ENCODE peak calls at places on chromosomes 7 and 10, in ten cellular contexts. R, H, F, C, J, U, B, X, P and N are unnamed samples.

GRCh38 chr10:106450966-106451365 is 713.5 kb downstream of the SORCS1 start:
- DNase-seq in R (no peak), H (no peak), F (peak; percentile 26), C (no peak), J (no peak), U (no peak), B (no peak), X (peak; percentile 40), P (no peak), N (no peak)

GRCh38 chr7:5695037-5695708 is 86.3 kb downstream of the RNF216 start:
- DNase-seq in R (peak; percentile 78), H (peak; percentile 49), F (peak; percentile 97), C (no peak), J (peak; percentile 81), U (no peak), B (peak; percentile 94), X (peak; percentile 26), P (no peak), N (no peak)

GRCh38 chr7:80783688-80784327 is 135.0 kb downstream of the SEMA3C start:
- DNase-seq in R (peak; percentile 27), H (no peak), F (peak; percentile 60), C (no peak), J (no peak), U (no peak), B (no peak), X (no peak), P (no peak), N (no peak)

GRCh38 chr10:61398730-61399129 is 54.5 kb downstream of the TMEM26 start:
- DNase-seq in R (no peak), H (peak; percentile 18), F (peak; percentile 49), C (no peak), J (no peak), U (no peak), B (no peak), X (no peak), P (no peak), N (no peak)

GRCh38 chr7:142960955-142961512 is 1.1 kb downstream of the KEL start:
- DNase-seq in R (no peak), H (no peak), F (no peak), C (no peak), J (no peak), U (no peak), B (no peak), X (no peak), P (no peak), N (no peak)

GRCh38 chr10:114885430-114885829 is 52.6 kb upstream of the TRUB1 start:
- DNase-seq in R (no peak), H (no peak), F (no peak), C (no peak), J (no peak), U (no peak), B (no peak), X (no peak), P (no peak), N (no peak)

GRCh38 chr7:157542669-157543021 is 205.8 kb downstream of the DNAJB6 start:
- DNase-seq in R (no peak), H (no peak), F (no peak), C (no peak), J (no peak), U (no peak), B (no peak), X (no peak), P (peak; percentile 8), N (no peak)

GRCh38 chr10:96267234-96267705 is 4.1 kb downstream of the BLNK start:
- DNase-seq in R (no peak), H (peak; percentile 44), F (no peak), C (no peak), J (no peak), U (no peak), B (no peak), X (peak; percentile 87), P (no peak), N (no peak)

GRCh38 chr7:42678315-42678714 is 233.6 kb downstream of the C7orf25 start:
- DNase-seq in R (peak; percentile 73), H (no peak), F (peak; percentile 60), C (no peak), J (no peak), U (no peak), B (no peak), X (peak; percentile 33), P (no peak), N (no peak)

GRCh38 chr7:64308019-64308275 is 5.8 kb upstream of the ZNF736 start:
- DNase-seq in R (no peak), H (no peak), F (no peak), C (no peak), J (no peak), U (no peak), B (peak; percentile 4), X (no peak), P (no peak), N (no peak)

GRCh38 chr7:64312826-64313225 is 935 bp upstream of the ZNF736 start:
- DNase-seq in R (no peak), H (no peak), F (no peak), C (no peak), J (no peak), U (no peak), B (no peak), X (peak; percentile 59), P (no peak), N (no peak)

GRCh38 chr7:64310426-64310825 is 3.3 kb upstream of the ZNF736 start:
- DNase-seq in R (no peak), H (no peak), F (no peak), C (no peak), J (no peak), U (no peak), B (no peak), X (peak; percentile 30), P (no peak), N (no peak)

DNA sequence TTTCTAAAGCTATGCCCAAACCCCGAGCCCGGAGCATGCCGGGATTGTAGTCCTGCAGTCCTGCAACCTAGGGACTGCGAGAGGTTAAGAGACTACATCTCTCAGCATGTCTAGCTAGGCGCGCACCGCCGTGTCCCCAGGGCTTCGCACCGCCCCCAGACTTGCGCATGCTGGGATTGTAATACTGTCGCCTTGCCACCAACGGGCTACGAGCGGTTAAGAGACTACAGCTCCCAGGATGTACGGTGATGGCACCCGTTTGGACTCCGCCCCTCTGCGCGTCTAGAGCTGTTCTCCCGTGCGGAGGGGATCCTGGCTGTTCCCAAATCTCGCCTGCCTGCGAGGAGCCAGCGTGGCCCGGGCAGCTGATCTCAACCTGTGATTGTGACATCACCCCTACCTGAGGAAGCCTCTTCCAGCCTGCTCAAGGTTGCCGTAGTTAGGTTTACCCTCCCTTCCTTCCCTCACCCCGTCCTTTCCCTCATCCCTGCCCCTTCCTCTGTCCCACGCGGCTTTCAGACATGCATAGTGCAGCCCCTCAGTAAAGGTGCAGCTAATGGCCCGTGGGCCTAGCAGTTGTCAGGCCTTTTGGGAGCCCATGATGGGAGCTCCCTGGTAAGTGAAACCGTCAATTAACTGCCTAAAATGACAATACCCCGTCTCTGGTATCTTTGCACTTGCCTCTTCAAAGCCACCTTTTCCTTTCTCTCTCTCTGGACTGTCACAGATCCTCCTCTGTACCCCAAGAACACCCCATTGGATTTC is 6.3 kb upstream of the ZNF736 start:
- DNase-seq in R (peak; percentile 89), H (no peak), F (peak; percentile 75), C (no peak), J (peak; percentile 97), U (peak; percentile 96), B (peak; percentile 93), X (peak; percentile 90), P (peak; percentile 62), N (peak; percentile 84)
- TF ChIP-seq CTCF in R (no peak), H (no peak), F (no peak), C (no peak), J (no peak), U (peak; percentile 57), B (no peak), X (peak; percentile 14), P (no peak), N (no peak)

GRCh38 chr7:36084485-36085091 is 68.5 kb upstream of the EEPD1 start:
- DNase-seq in R (peak; percentile 57), H (peak; percentile 70), F (peak; percentile 73), C (peak; percentile 72), J (no peak), U (peak; percentile 64), B (no peak), X (peak; percentile 62), P (peak; percentile 69), N (peak; percentile 90)
- TF ChIP-seq CTCF in R (peak; percentile 23), H (peak; percentile 39), F (peak; percentile 25), C (peak; percentile 71), J (no peak), U (peak; percentile 53), B (no peak), X (peak; percentile 57), P (no peak), N (peak; percentile 68)

GRCh38 chr10:103847909-103848468 is 7.4 kb downstream of the SH3PXD2A start:
- DNase-seq in R (no peak), H (no peak), F (no peak), C (peak; percentile 69), J (no peak), U (no peak), B (no peak), X (no peak), P (no peak), N (no peak)
- TF ChIP-seq CTCF in R (peak; percentile 41), H (no peak), F (peak; percentile 20), C (peak; percentile 75), J (no peak), U (no peak), B (no peak), X (peak; percentile 24), P (peak; percentile 37), N (peak; percentile 20)

GRCh38 chr10:17113346-17113745 is 16.3 kb downstream of the CUBN start:
- DNase-seq in R (no peak), H (no peak), F (no peak), C (no peak), J (no peak), U (no peak), B (no peak), X (peak; percentile 67), P (peak; percentile 23), N (no peak)

GRCh38 chr10:17113889-17114288 is 15.7 kb downstream of the CUBN start:
- DNase-seq in R (peak; percentile 63), H (peak; percentile 29), F (peak; percentile 30), C (no peak), J (no peak), U (no peak), B (no peak), X (peak; percentile 43), P (no peak), N (no peak)

GRCh38 chr10:17116193-17116592 is 13.4 kb downstream of the CUBN start:
- DNase-seq in R (no peak), H (no peak), F (no peak), C (no peak), J (no peak), U (no peak), B (no peak), X (no peak), P (no peak), N (no peak)

GRCh38 chr10:17112566-17112965 is 17.0 kb downstream of the CUBN start:
- DNase-seq in R (no peak), H (no peak), F (no peak), C (no peak), J (no peak), U (no peak), B (no peak), X (peak; percentile 25), P (no peak), N (no peak)

DNA sequence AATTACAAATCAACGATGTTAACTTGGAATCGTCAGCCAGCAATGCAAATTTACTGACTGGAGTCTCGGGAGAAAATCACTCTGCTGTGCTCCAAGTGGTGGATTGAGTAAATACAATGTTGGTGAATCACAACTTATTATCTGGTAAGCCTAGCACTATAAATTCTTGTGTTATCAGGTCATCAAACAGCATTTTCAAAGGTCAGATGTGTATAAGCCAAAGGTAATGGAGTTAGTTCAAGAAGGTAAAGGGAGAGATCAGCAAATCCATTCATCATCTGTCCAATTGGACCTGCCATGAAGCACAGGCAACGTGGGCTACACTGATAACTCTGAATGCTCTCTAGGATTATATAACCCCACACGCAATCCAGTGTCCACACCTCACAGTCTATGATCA is 13.9 kb downstream of the CUBN start:
- DNase-seq in R (peak; percentile 12), H (peak; percentile 51), F (peak; percentile 56), C (no peak), J (no peak), U (no peak), B (no peak), X (peak; percentile 55), P (no peak), N (no peak)
- TF ChIP-seq CTCF in R (no peak), H (peak; percentile 16), F (peak; percentile 31), C (no peak), J (no peak), U (no peak), B (no peak), X (peak; percentile 16), P (no peak), N (peak; percentile 6)